ENCODE peak calls at places on chromosomes 5 and 9, in five cellular contexts. M is GM12892, F is spleen, R is H1, C is transverse colon. U is an unnamed sample.

GRCh38 chr5:181217111-181217804 is 5.8 kb upstream of the TRIM41 start:
- DNase-seq in M (no peak), F (peak; percentile 89), R (no peak), C (peak; percentile 55), U (no peak)

GRCh38 chr5:165525268-165525667 is 2019.8 kb downstream of the MAT2B start:
- DNase-seq in M (no peak), F (no peak), R (no peak), C (no peak), U (no peak)

GRCh38 chr9:15293727-15294405 is 13.2 kb downstream of the TTC39B start:
- DNase-seq in M (no peak), F (no peak), R (no peak), C (no peak), U (no peak)

GRCh38 chr5:170427672-170428236 is 38.6 kb upstream of the KCNMB1 start:
- DNase-seq in M (no peak), F (no peak), R (no peak), C (no peak), U (no peak)

GRCh38 chr9:95494416-95495371 is 22.1 kb downstream of the PTCH1 start:
- DNase-seq in M (peak; percentile 58), F (peak; percentile 94), R (no peak), C (peak; percentile 82), U (no peak)

GRCh38 chr9:71822455-71822854 is 54.1 kb upstream of the CEMIP2 start:
- DNase-seq in M (no peak), F (no peak), R (no peak), C (no peak), U (no peak)

GRCh38 chr9:110922145-110922544 is 116.1 kb downstream of the LPAR1 start:
- DNase-seq in M (no peak), F (no peak), R (no peak), C (no peak), U (no peak)

GRCh38 chr9:96495341-96495740 is 45.4 kb downstream of the HABP4 start:
- DNase-seq in M (no peak), F (no peak), R (no peak), C (no peak), U (no peak)

GRCh38 chr5:54243483-54244080 is 66.8 kb downstream of the ARL15 start:
- DNase-seq in M (no peak), F (no peak), R (no peak), C (peak; percentile 28), U (peak; percentile 77)

GRCh38 chr5:180591249-180591887 is at the start of gene SCGB3A1:
- DNase-seq in M (no peak), F (peak; percentile 83), R (no peak), C (no peak), U (no peak)

GRCh38 chr5:90709323-90710148 is 150.9 kb downstream of the ADGRV1 start:
- DNase-seq in M (peak; percentile 2), F (no peak), R (no peak), C (peak; percentile 21), U (peak; percentile 15)

GRCh38 chr9:74117731-74118130 is 379.4 kb upstream of the RORB start:
- DNase-seq in M (no peak), F (no peak), R (no peak), C (no peak), U (no peak)

GRCh38 chr9:35719546-35719945 is 12.4 kb downstream of the TLN1 start:
- DNase-seq in M (no peak), F (no peak), R (no peak), C (no peak), U (no peak)

GRCh38 chr5:95846554-95847260 is 24.2 kb upstream of the GLRX start:
- DNase-seq in M (no peak), F (no peak), R (no peak), C (peak; percentile 75), U (peak; percentile 76)

GRCh38 chr5:98989723-98990122 is 60.9 kb upstream of the CHD1 start:
- DNase-seq in M (no peak), F (no peak), R (no peak), C (no peak), U (no peak)

GRCh38 chr9:883011-883410 is 41.5 kb downstream of the DMRT1 start:
- DNase-seq in M (no peak), F (no peak), R (no peak), C (no peak), U (no peak)

GRCh38 chr5:169417676-169418075 is 116.7 kb upstream of the SLIT3 start:
- DNase-seq in M (no peak), F (no peak), R (no peak), C (no peak), U (no peak)

GRCh38 chr9:133991964-133992779 is at the start of gene VAV2:
- DNase-seq in M (no peak), F (peak; percentile 89), R (no peak), C (peak; percentile 70), U (no peak)

GRCh38 chr5:32170303-32171170 is 3.6 kb downstream of the GOLPH3 start:
- DNase-seq in M (no peak), F (no peak), R (no peak), C (no peak), U (no peak)

GRCh38 chr9:34568783-34569182 is 20.7 kb downstream of the CNTFR start:
- DNase-seq in M (no peak), F (no peak), R (no peak), C (no peak), U (no peak)

GRCh38 chr9:108119530-108120113 is 630.1 kb upstream of the KLF4 start:
- DNase-seq in M (no peak), F (no peak), R (no peak), C (no peak), U (peak; percentile 23)

GRCh38 chr5:153157156-153157555 is 333.3 kb upstream of the GRIA1 start:
- DNase-seq in M (no peak), F (no peak), R (no peak), C (no peak), U (no peak)

GRCh38 chr9:22240619-22241018 is 206.0 kb upstream of the DMRTA1 start:
- DNase-seq in M (no peak), F (no peak), R (no peak), C (no peak), U (no peak)

GRCh38 chr5:37921452-37921851 is 81.6 kb upstream of the GDNF start:
- DNase-seq in M (no peak), F (no peak), R (no peak), C (no peak), U (no peak)

GRCh38 chr9:87970602-87971001 is 3.7 kb downstream of the CDK20 start:
- DNase-seq in M (no peak), F (no peak), R (no peak), C (no peak), U (no peak)

GRCh38 chr5:4662845-4663244 is 477.3 kb upstream of the ADAMTS16 start:
- DNase-seq in M (no peak), F (no peak), R (no peak), C (no peak), U (no peak)

GRCh38 chr9:89902450-89902849 is 297.6 kb downstream of the GADD45G start:
- DNase-seq in M (no peak), F (no peak), R (no peak), C (no peak), U (no peak)

GRCh38 chr5:17448877-17449276 is 49.2 kb upstream of the TAF11L2 start:
- DNase-seq in M (no peak), F (no peak), R (no peak), C (no peak), U (no peak)

GRCh38 chr5:17219006-17219422 is 1.6 kb downstream of the BASP1 start:
- DNase-seq in M (no peak), F (peak; percentile 84), R (no peak), C (no peak), U (no peak)

GRCh38 chr9:72362680-72363139 is 2.3 kb downstream of the ZFAND5 start:
- DNase-seq in M (peak; percentile 25), F (peak; percentile 81), R (no peak), C (peak; percentile 59), U (peak; percentile 83)

GRCh38 chr9:133103987-133104505 is 17.0 kb downstream of the RALGDS start:
- DNase-seq in M (no peak), F (peak; percentile 72), R (no peak), C (no peak), U (no peak)

GRCh38 chr9:91221332-91221731 is 140.4 kb downstream of the AUH start:
- DNase-seq in M (no peak), F (no peak), R (no peak), C (no peak), U (no peak)

GRCh38 chr9:14348241-14349140 is 34.5 kb upstream of the NFIB start:
- DNase-seq in M (no peak), F (no peak), R (no peak), C (no peak), U (peak; percentile 6)

GRCh38 chr5:1380011-1380817 is 35.3 kb upstream of the CLPTM1L start:
- DNase-seq in M (no peak), F (peak; percentile 91), R (no peak), C (peak; percentile 54), U (peak; percentile 49)

DNA sequence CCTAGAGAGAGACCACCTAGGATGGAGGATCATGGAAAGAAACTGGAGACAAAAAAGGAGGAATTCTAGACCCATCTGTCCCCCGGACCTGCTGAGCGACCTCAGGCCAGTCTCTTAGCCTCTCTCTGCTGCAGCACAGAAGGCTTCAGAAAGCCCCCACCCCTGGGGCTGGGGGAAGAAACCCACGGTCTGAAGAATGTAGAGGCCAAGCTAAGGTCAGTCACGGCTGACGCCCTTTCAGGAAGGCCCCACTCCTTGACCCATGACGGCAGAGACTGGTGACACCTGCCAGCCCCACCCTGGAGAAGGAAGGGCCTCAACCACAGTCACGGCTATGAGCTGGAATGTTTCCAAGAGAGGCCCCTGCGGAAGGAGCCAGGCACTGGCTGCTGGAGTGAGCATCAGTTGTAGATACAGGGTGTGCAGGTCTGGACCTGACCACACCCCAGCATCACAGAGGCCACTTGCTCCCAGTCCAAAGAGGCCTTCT is 120.5 kb upstream of the BOD1 start:
- DNase-seq in M (peak; percentile 73), F (no peak), R (no peak), C (peak; percentile 71), U (peak; percentile 76)
- TF ChIP-seq POLR2A in M (no peak), F (no peak), R (no peak), C (no peak), U (no peak)

DNA sequence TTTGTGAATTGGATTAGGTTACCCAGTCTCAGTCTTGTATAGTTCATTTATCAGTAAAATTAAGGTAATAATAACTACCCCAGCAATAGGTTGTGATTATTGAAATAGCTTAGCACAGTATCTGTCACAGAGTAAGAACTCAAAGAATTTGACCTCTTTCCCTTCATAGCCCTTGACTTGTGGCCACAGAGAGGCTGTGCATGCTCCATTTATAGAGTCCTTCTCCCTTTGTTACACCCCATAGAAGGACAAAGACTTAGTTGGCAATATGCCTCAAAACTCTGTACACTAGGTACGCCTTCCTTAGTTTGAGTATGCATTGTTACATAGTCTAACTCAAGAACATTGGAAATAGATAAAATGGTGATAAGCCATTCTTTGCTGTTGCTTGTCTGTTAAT is 257.2 kb downstream of the KCTD16 start:
- DNase-seq in M (no peak), F (no peak), R (no peak), C (no peak), U (no peak)
- TF ChIP-seq POLR2A in M (no peak), F (no peak), R (no peak), C (no peak), U (no peak)

GRCh38 chr9:2014696-2015580 is at the start of gene SMARCA2:
- DNase-seq in M (peak; percentile 76), F (peak; percentile 100), R (no peak), C (peak; percentile 98), U (peak; percentile 95)
- TF ChIP-seq POLR2A in M (peak; percentile 97), F (peak; percentile 94), R (no peak), C (peak; percentile 96), U (peak; percentile 92)

DNA sequence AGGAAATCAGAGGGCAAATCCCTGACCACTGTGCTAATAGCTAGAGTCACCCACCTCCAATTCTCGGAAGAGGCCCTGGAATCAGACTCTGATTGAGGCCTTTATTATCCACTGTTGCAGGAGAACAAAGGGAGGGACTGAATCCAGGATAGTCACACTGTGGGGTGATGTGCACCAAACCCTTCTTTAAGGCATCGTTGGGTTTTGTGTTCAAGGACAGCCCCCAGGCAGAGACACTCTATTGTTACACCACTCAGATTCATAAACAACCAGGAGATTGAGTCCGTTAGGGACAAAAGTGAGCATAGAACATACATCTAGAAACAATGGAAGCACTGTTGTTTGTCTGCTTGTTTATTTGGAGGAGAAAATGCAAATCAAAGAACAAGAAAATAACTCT is 124.6 kb upstream of the TBCA start:
- DNase-seq in M (no peak), F (no peak), R (no peak), C (no peak), U (no peak)
- TF ChIP-seq POLR2A in M (no peak), F (no peak), R (no peak), C (no peak), U (no peak)